ENCODE peak calls at places on chromosomes 7 and 10, in seven cellular contexts. One of them, this sample, is unnamed.

GRCh38 chr7:140229591-140230516 is 53.1 kb upstream of the KDM7A start:
- DNase-seq in IMR-90: no peak
- DNase-seq in aorta: peak; percentile 49
- DNase-seq in esophagus squamous epithelium: no peak
- DNase-seq in body of pancreas: no peak
- DNase-seq in mesendoderm: peak; percentile 31
- DNase-seq in SK-N-SH: no peak
- DNase-seq in this sample: peak; percentile 68

GRCh38 chr7:36185092-36185491 is 32.0 kb downstream of the EEPD1 start:
- DNase-seq in aorta: no peak
- DNase-seq in mesendoderm: no peak
- DNase-seq in IMR-90: no peak
- DNase-seq in esophagus squamous epithelium: no peak
- DNase-seq in SK-N-SH: no peak
- DNase-seq in body of pancreas: no peak
- DNase-seq in this sample: no peak

GRCh38 chr10:80633383-80633860 is 95.7 kb downstream of the SH2D4B start:
- DNase-seq in body of pancreas: no peak
- DNase-seq in mesendoderm: no peak
- DNase-seq in SK-N-SH: no peak
- DNase-seq in IMR-90: no peak
- DNase-seq in aorta: no peak
- DNase-seq in esophagus squamous epithelium: no peak
- DNase-seq in this sample: no peak

GRCh38 chr7:22597845-22598244 is 97.9 kb upstream of the STEAP1B start:
- DNase-seq in SK-N-SH: no peak
- DNase-seq in IMR-90: peak; percentile 90
- DNase-seq in esophagus squamous epithelium: no peak
- DNase-seq in aorta: no peak
- DNase-seq in mesendoderm: no peak
- DNase-seq in body of pancreas: no peak
- DNase-seq in this sample: no peak

GRCh38 chr7:102319671-102320070 is 33.0 kb downstream of the SH2B2 start:
- DNase-seq in esophagus squamous epithelium: no peak
- DNase-seq in mesendoderm: no peak
- DNase-seq in IMR-90: no peak
- DNase-seq in SK-N-SH: no peak
- DNase-seq in body of pancreas: no peak
- DNase-seq in aorta: no peak
- DNase-seq in this sample: no peak

GRCh38 chr7:124196519-124196918 is 163.7 kb upstream of the TMEM229A start:
- DNase-seq in body of pancreas: no peak
- DNase-seq in SK-N-SH: no peak
- DNase-seq in aorta: no peak
- DNase-seq in esophagus squamous epithelium: no peak
- DNase-seq in IMR-90: no peak
- DNase-seq in mesendoderm: no peak
- DNase-seq in this sample: no peak

GRCh38 chr7:30116771-30117170 is 18.0 kb upstream of the MTURN start:
- DNase-seq in esophagus squamous epithelium: no peak
- DNase-seq in SK-N-SH: no peak
- DNase-seq in IMR-90: no peak
- DNase-seq in mesendoderm: peak; percentile 62
- DNase-seq in aorta: peak; percentile 77
- DNase-seq in body of pancreas: no peak
- DNase-seq in this sample: no peak

GRCh38 chr7:43693687-43694398 is 35.5 kb downstream of the COA1 start:
- DNase-seq in SK-N-SH: no peak
- DNase-seq in mesendoderm: no peak
- DNase-seq in body of pancreas: no peak
- DNase-seq in IMR-90: peak; percentile 81
- DNase-seq in esophagus squamous epithelium: no peak
- DNase-seq in aorta: no peak
- DNase-seq in this sample: no peak

GRCh38 chr10:51643734-51644133 is 55.7 kb downstream of the CSTF2T start:
- DNase-seq in aorta: no peak
- DNase-seq in body of pancreas: no peak
- DNase-seq in mesendoderm: no peak
- DNase-seq in esophagus squamous epithelium: no peak
- DNase-seq in SK-N-SH: no peak
- DNase-seq in IMR-90: no peak
- DNase-seq in this sample: no peak
- H3K4me3 ChIP-seq in aorta: no peak overlapping the region
- H3K4me3 ChIP-seq in body of pancreas: no peak overlapping the region
- H3K4me3 ChIP-seq in mesendoderm: no peak overlapping the region
- H3K4me3 ChIP-seq in esophagus squamous epithelium: no peak overlapping the region
- H3K4me3 ChIP-seq in SK-N-SH: no peak overlapping the region
- H3K4me3 ChIP-seq in IMR-90: no peak overlapping the region
- H3K4me3 ChIP-seq in this sample: no peak overlapping the region

DNA sequence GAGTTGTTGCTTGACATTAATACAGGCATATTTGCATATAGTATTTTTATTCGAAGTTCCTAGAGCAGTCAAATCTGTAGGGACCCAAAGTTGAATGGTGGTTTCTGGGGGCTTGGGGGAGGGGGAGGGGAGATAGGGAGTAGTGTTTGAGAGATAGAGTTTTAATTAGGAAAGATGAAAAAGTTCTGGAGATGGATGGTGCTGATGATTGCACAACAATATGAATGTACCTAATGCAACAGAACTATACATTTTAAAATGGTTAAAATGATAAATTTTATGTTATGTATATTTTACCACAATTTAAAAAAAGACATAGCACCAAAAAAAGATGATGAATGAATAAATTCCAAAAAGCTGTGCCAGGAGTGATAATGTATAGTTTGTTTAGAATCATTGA is 41.8 kb downstream of the STK31 start:
- DNase-seq in esophagus squamous epithelium: no peak
- DNase-seq in SK-N-SH: no peak
- DNase-seq in body of pancreas: no peak
- DNase-seq in IMR-90: no peak
- DNase-seq in mesendoderm: no peak
- DNase-seq in aorta: no peak
- DNase-seq in this sample: no peak
- H3K4me3 ChIP-seq in esophagus squamous epithelium: no peak overlapping the region
- H3K4me3 ChIP-seq in SK-N-SH: no peak overlapping the region
- H3K4me3 ChIP-seq in body of pancreas: no peak overlapping the region
- H3K4me3 ChIP-seq in IMR-90: no peak overlapping the region
- H3K4me3 ChIP-seq in mesendoderm: no peak overlapping the region
- H3K4me3 ChIP-seq in aorta: no peak overlapping the region
- H3K4me3 ChIP-seq in this sample: no peak overlapping the region

DNA sequence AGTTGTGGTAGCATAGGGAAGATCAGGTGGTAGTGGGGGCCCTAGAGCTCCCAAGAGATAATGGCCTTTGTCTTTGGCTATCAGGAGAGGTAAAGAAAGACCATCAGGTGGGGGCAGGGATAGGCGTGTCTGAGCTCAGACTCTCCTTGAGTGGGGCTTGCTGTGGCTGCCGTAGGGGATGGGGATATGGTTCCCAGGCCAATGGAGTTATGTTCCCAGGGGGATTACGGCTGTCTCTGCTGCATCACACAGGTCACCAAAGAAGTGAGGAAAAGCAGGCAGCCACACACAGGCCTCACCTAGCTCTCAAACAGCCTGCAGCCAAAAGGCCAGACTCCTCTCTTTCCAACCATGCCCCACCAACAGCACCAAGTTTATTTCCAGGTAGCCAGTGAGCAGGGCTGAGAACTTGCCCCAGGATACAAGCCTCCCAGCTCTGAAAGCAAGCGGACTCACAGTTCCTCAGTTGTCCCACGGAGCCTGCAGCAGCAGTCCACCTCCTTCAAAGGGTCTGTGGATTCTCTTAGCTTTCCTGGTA is 37.6 kb upstream of the C1QL3 start:
- DNase-seq in IMR-90: no peak
- DNase-seq in body of pancreas: no peak
- DNase-seq in mesendoderm: peak; percentile 52
- DNase-seq in aorta: no peak
- DNase-seq in SK-N-SH: no peak
- DNase-seq in esophagus squamous epithelium: no peak
- DNase-seq in this sample: no peak
- H3K4me3 ChIP-seq in IMR-90: no peak overlapping the region
- H3K4me3 ChIP-seq in body of pancreas: no peak overlapping the region
- H3K4me3 ChIP-seq in mesendoderm: no peak overlapping the region
- H3K4me3 ChIP-seq in aorta: no peak overlapping the region
- H3K4me3 ChIP-seq in SK-N-SH: no peak overlapping the region
- H3K4me3 ChIP-seq in esophagus squamous epithelium: no peak overlapping the region
- H3K4me3 ChIP-seq in this sample: no peak overlapping the region

GRCh38 chr10:22005763-22006162 is 2.2 kb upstream of the DNAJC1 start:
- DNase-seq in esophagus squamous epithelium: no peak
- DNase-seq in aorta: no peak
- DNase-seq in IMR-90: no peak
- DNase-seq in body of pancreas: no peak
- DNase-seq in SK-N-SH: no peak
- DNase-seq in mesendoderm: no peak
- DNase-seq in this sample: peak; percentile 67
- H3K4me3 ChIP-seq in esophagus squamous epithelium: no peak overlapping the region
- H3K4me3 ChIP-seq in aorta: no peak overlapping the region
- H3K4me3 ChIP-seq in IMR-90: no peak overlapping the region
- H3K4me3 ChIP-seq in body of pancreas: no peak overlapping the region
- H3K4me3 ChIP-seq in SK-N-SH: no peak overlapping the region
- H3K4me3 ChIP-seq in mesendoderm: no peak overlapping the region
- H3K4me3 ChIP-seq in this sample: no peak overlapping the region

GRCh38 chr7:44964384-44964830 is 14.4 kb downstream of the MYO1G start:
- DNase-seq in aorta: no peak
- DNase-seq in SK-N-SH: peak; percentile 71
- DNase-seq in mesendoderm: peak; percentile 57
- DNase-seq in body of pancreas: no peak
- DNase-seq in esophagus squamous epithelium: no peak
- DNase-seq in IMR-90: peak; percentile 28
- DNase-seq in this sample: no peak

GRCh38 chr7:44961844-44962482 is 16.9 kb downstream of the MYO1G start:
- DNase-seq in IMR-90: no peak
- DNase-seq in SK-N-SH: peak; percentile 46
- DNase-seq in aorta: no peak
- DNase-seq in body of pancreas: no peak
- DNase-seq in mesendoderm: no peak
- DNase-seq in esophagus squamous epithelium: no peak
- DNase-seq in this sample: no peak

GRCh38 chr7:44964831-44965440 is 13.9 kb downstream of the MYO1G start:
- DNase-seq in esophagus squamous epithelium: no peak
- DNase-seq in IMR-90: no peak
- DNase-seq in body of pancreas: no peak
- DNase-seq in aorta: no peak
- DNase-seq in SK-N-SH: peak; percentile 47
- DNase-seq in mesendoderm: no peak
- DNase-seq in this sample: no peak

GRCh38 chr7:44963526-44964290 is 15.1 kb downstream of the MYO1G start:
- DNase-seq in IMR-90: no peak
- DNase-seq in esophagus squamous epithelium: no peak
- DNase-seq in body of pancreas: no peak
- DNase-seq in mesendoderm: no peak
- DNase-seq in SK-N-SH: peak; percentile 36
- DNase-seq in aorta: no peak
- DNase-seq in this sample: no peak

GRCh38 chr7:44962483-44963251 is 16.1 kb downstream of the MYO1G start:
- DNase-seq in aorta: peak; percentile 61
- DNase-seq in IMR-90: no peak
- DNase-seq in body of pancreas: no peak
- DNase-seq in mesendoderm: no peak
- DNase-seq in esophagus squamous epithelium: no peak
- DNase-seq in SK-N-SH: peak; percentile 45
- DNase-seq in this sample: no peak
- H3K4me3 ChIP-seq in aorta: peak overlapping the region; percentile 3
- H3K4me3 ChIP-seq in IMR-90: peak overlapping the region; percentile 34
- H3K4me3 ChIP-seq in body of pancreas: no peak overlapping the region
- H3K4me3 ChIP-seq in mesendoderm: no peak overlapping the region
- H3K4me3 ChIP-seq in esophagus squamous epithelium: peak overlapping the region; percentile 48
- H3K4me3 ChIP-seq in SK-N-SH: no peak overlapping the region
- H3K4me3 ChIP-seq in this sample: no peak overlapping the region

DNA sequence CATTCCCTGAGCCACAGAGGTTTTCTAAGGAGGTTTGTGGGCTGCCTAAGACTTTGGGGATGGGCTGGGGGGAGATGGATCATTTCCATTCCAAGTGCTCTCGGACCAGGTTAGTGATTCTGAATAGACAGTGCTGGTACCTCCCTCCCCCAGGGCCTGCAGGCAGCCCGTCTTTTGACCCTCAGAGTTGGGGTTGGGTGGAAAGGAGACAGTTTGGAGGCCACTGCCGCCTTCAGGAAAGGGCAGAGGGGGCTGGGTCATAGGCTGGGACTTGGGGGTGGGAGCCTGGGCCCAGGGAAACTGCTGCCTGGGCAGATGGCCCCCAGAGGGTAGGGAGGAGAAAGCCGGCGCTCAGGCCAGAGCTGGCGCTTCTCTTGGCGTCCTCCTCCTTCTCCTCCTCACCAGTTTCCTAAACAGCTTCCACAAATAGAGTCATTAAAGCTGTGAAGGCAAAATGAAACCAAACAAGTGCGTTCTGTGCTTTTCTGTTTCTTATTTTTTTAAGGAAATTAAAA is 4.4 kb downstream of the UNC5B start:
- DNase-seq in body of pancreas: no peak
- DNase-seq in mesendoderm: peak; percentile 53
- DNase-seq in IMR-90: no peak
- DNase-seq in esophagus squamous epithelium: no peak
- DNase-seq in SK-N-SH: peak; percentile 70
- DNase-seq in aorta: no peak
- DNase-seq in this sample: no peak
- H3K4me3 ChIP-seq in body of pancreas: no peak overlapping the region
- H3K4me3 ChIP-seq in mesendoderm: no peak overlapping the region
- H3K4me3 ChIP-seq in IMR-90: peak overlapping the region; percentile 43
- H3K4me3 ChIP-seq in esophagus squamous epithelium: peak overlapping the region; percentile 54
- H3K4me3 ChIP-seq in SK-N-SH: peak overlapping the region; percentile 53
- H3K4me3 ChIP-seq in aorta: peak overlapping the region; percentile 60
- H3K4me3 ChIP-seq in this sample: no peak overlapping the region

GRCh38 chr7:20798694-20799121 is 12.0 kb upstream of the SP8 start:
- DNase-seq in esophagus squamous epithelium: no peak
- DNase-seq in IMR-90: no peak
- DNase-seq in mesendoderm: peak; percentile 65
- DNase-seq in body of pancreas: no peak
- DNase-seq in aorta: no peak
- DNase-seq in SK-N-SH: no peak
- DNase-seq in this sample: no peak
- H3K4me3 ChIP-seq in esophagus squamous epithelium: peak overlapping the region; percentile 57
- H3K4me3 ChIP-seq in IMR-90: no peak overlapping the region
- H3K4me3 ChIP-seq in mesendoderm: peak overlapping the region; percentile 6
- H3K4me3 ChIP-seq in body of pancreas: no peak overlapping the region
- H3K4me3 ChIP-seq in aorta: no peak overlapping the region
- H3K4me3 ChIP-seq in SK-N-SH: no peak overlapping the region
- H3K4me3 ChIP-seq in this sample: no peak overlapping the region

DNA sequence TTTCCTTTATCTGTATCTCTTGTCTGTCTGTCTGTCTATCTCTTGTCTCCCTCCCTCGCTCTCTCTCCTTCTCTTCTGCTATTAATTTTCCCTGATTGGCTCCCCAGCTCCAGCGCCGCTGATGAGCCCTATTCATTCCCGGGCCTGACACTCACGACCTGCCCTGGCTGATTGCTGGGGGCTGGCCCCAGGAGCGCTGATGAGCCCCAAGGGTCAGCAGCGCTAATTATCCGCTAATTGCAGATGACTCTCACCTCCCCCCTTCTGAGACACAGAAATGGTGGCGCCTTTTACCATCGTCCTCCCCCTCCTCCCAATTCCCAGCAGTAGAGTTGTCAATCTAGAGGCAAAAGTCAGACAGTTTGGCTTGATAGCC is 1.3 kb upstream of the GBX1 start:
- DNase-seq in IMR-90: no peak
- DNase-seq in aorta: no peak
- DNase-seq in SK-N-SH: no peak
- DNase-seq in body of pancreas: no peak
- DNase-seq in esophagus squamous epithelium: no peak
- DNase-seq in mesendoderm: no peak
- DNase-seq in this sample: no peak
- H3K4me3 ChIP-seq in IMR-90: no peak overlapping the region
- H3K4me3 ChIP-seq in aorta: no peak overlapping the region
- H3K4me3 ChIP-seq in SK-N-SH: no peak overlapping the region
- H3K4me3 ChIP-seq in body of pancreas: no peak overlapping the region
- H3K4me3 ChIP-seq in esophagus squamous epithelium: no peak overlapping the region
- H3K4me3 ChIP-seq in mesendoderm: no peak overlapping the region
- H3K4me3 ChIP-seq in this sample: no peak overlapping the region